ENCODE peak calls at places on chromosome 21, in six cellular contexts. O is activated T-cell treated with anti-CD3 and anti-CD28 coated beads, Interleukin-2, amount 50 U/mL, for 72 hours; N is psoas muscle; P is gastroesophageal sphincter; H is left cardiac atrium; A is stimulated activated naive CD8-positive, alpha-beta T cell treated with anti-CD3 and anti-CD28 coated beads, Interleukin-15, amount 100 ng/mL, for 72 hours. E is an unnamed sample.

GRCh38 chr21:37357691-37358090 is 8.9 kb upstream of the DYRK1A start:
- ATAC-seq in O (no peak), N (no peak), P (no peak), H (no peak), A (no peak), E (no peak)

GRCh38 chr21:38241029-38241740 is 15.6 kb upstream of the KCNJ15 start:
- ATAC-seq in O (no peak), N (no peak), P (no peak), H (peak; percentile 91), A (no peak), E (no peak)

GRCh38 chr21:38060533-38060932 is 144.3 kb upstream of the KCNJ6 start:
- ATAC-seq in O (no peak), N (no peak), P (no peak), H (no peak), A (no peak), E (no peak)

GRCh38 chr21:31667141-31667540 is 7.6 kb downstream of the SOD1 start:
- ATAC-seq in O (no peak), N (no peak), P (no peak), H (no peak), A (peak; percentile 48), E (peak; percentile 34)

GRCh38 chr21:37751268-37751975 is 164.8 kb downstream of the KCNJ6 start:
- ATAC-seq in O (no peak), N (no peak), P (peak; percentile 43), H (peak; percentile 55), A (no peak), E (no peak)

GRCh38 chr21:33813832-33814231 is 101.8 kb downstream of the ATP5PO start:
- ATAC-seq in O (no peak), N (no peak), P (no peak), H (no peak), A (no peak), E (no peak)

GRCh38 chr21:41866274-41866809 is 12.8 kb downstream of the PRDM15 start:
- ATAC-seq in O (no peak), N (no peak), P (no peak), H (no peak), A (no peak), E (no peak)

GRCh38 chr21:14877581-14878228 is 187.1 kb downstream of the NRIP1 start:
- ATAC-seq in O (no peak), N (no peak), P (peak; percentile 24), H (no peak), A (no peak), E (no peak)

GRCh38 chr21:33824156-33824941 is 91.3 kb downstream of the ATP5PO start:
- ATAC-seq in O (no peak), N (no peak), P (no peak), H (no peak), A (no peak), E (no peak)

GRCh38 chr21:28261291-28261690 is 731.4 kb downstream of the LTN1 start:
- ATAC-seq in O (no peak), N (no peak), P (no peak), H (no peak), A (no peak), E (no peak)

GRCh38 chr21:32463889-32464300 is 51.4 kb downstream of the EVA1C start:
- ATAC-seq in O (no peak), N (no peak), P (no peak), H (peak; percentile 83), A (no peak), E (no peak)

GRCh38 chr21:33418686-33419085 is 15.5 kb downstream of the IFNGR2 start:
- ATAC-seq in O (no peak), N (no peak), P (peak; percentile 69), H (peak; percentile 78), A (no peak), E (no peak)

GRCh38 chr21:44064852-44065403 is 42.3 kb upstream of the PWP2 start:
- ATAC-seq in O (peak; percentile 68), N (no peak), P (no peak), H (no peak), A (peak; percentile 74), E (peak; percentile 69)

GRCh38 chr21:45427331-45428271 is 22.6 kb downstream of the COL18A1 start:
- ATAC-seq in O (no peak), N (peak; percentile 76), P (peak; percentile 83), H (peak; percentile 45), A (peak; percentile 13), E (no peak)

GRCh38 chr21:41610042-41610839 is 102.3 kb upstream of the TMPRSS2 start:
- ATAC-seq in O (peak; percentile 39), N (no peak), P (no peak), H (no peak), A (no peak), E (peak; percentile 54)

GRCh38 chr21:40457741-40458140 is 389.2 kb downstream of the DSCAM start:
- ATAC-seq in O (no peak), N (no peak), P (no peak), H (no peak), A (no peak), E (no peak)

GRCh38 chr21:43779660-43780059 is 3.6 kb upstream of the CSTB start:
- ATAC-seq in O (no peak), N (no peak), P (no peak), H (no peak), A (no peak), E (no peak)

GRCh38 chr21:22138297-22139016 is 1140.2 kb downstream of the NCAM2 start:
- ATAC-seq in O (no peak), N (no peak), P (no peak), H (no peak), A (no peak), E (no peak)

GRCh38 chr21:28975401-28975800 is 17.3 kb downstream of the LTN1 start:
- ATAC-seq in O (no peak), N (peak; percentile 83), P (no peak), H (no peak), A (no peak), E (no peak)

GRCh38 chr21:46392921-46393320 is 65.8 kb upstream of the DIP2A start:
- ATAC-seq in O (no peak), N (peak; percentile 44), P (peak; percentile 69), H (peak; percentile 54), A (no peak), E (no peak)

E was measured in activated T-helper 17 cell treated with anti-CD3 and anti-CD28 coated beads, Interleukin-2, amount 50 U/mL, for 72 hours.